ENCODE peak calls at places on chromosomes 7 and 10, in nine cellular contexts. K is hypothalamus, O is adipocyte, Q is T follicular helper cell, B is dorsolateral prefrontal cortex, R is NCI-H2081, C is non-pigmented ciliary epithelial cell, G is skeletal muscle cell, S is COR-L47. D is an unnamed sample.

GRCh38 chr10:44344727-44345126 is 40.2 kb downstream of the CXCL12 start:
- DNase-seq in K (no peak), O (no peak), Q (no peak), B (no peak), R (no peak), C (no peak), G (no peak), S (no peak), D (no peak)

GRCh38 chr7:127447326-127447945 is 54.9 kb upstream of the ZNF800 start:
- DNase-seq in K (no peak), O (peak; percentile 8), Q (no peak), B (no peak), R (peak; percentile 53), C (no peak), G (peak; percentile 15), S (no peak), D (no peak)

GRCh38 chr10:104449402-104449801 is 95.8 kb downstream of the CFAP58 start:
- DNase-seq in K (no peak), O (peak; percentile 44), Q (no peak), B (no peak), R (no peak), C (peak; percentile 28), G (no peak), S (no peak), D (no peak)

GRCh38 chr7:17311952-17312351 is 13.5 kb downstream of the AHR start:
- DNase-seq in K (no peak), O (no peak), Q (no peak), B (no peak), R (no peak), C (no peak), G (no peak), S (no peak), D (no peak)

GRCh38 chr10:24383681-24384106 is 174.8 kb downstream of the KIAA1217 start:
- DNase-seq in K (peak; percentile 7), O (peak; percentile 96), Q (no peak), B (peak; percentile 28), R (peak; percentile 2), C (peak; percentile 99), G (peak; percentile 97), S (peak; percentile 16), D (peak; percentile 100)

GRCh38 chr10:13102002-13102794 is 2.2 kb downstream of the OPTN start:
- DNase-seq in K (no peak), O (peak; percentile 18), Q (no peak), B (no peak), R (no peak), C (no peak), G (peak; percentile 15), S (no peak), D (no peak)

GRCh38 chr10:75508814-75509306 is 77.4 kb downstream of the LRMDA start:
- DNase-seq in K (no peak), O (no peak), Q (no peak), B (no peak), R (peak; percentile 58), C (no peak), G (no peak), S (no peak), D (no peak)

GRCh38 chr10:14723052-14723689 is 51.5 kb downstream of the FAM107B start:
- DNase-seq in K (no peak), O (no peak), Q (peak; percentile 13), B (no peak), R (no peak), C (no peak), G (no peak), S (no peak), D (no peak)

GRCh38 chr10:24908793-24909423 is 43.5 kb downstream of the PRTFDC1 start:
- DNase-seq in K (no peak), O (peak; percentile 61), Q (no peak), B (no peak), R (no peak), C (no peak), G (no peak), S (no peak), D (no peak)

GRCh38 chr10:17453377-17454091 is 861 bp downstream of the ST8SIA6 start:
- DNase-seq in K (no peak), O (peak; percentile 72), Q (peak; percentile 4), B (peak; percentile 22), R (peak; percentile 40), C (no peak), G (no peak), S (no peak), D (no peak)

GRCh38 chr10:21926949-21927348 is 76.6 kb downstream of the DNAJC1 start:
- DNase-seq in K (no peak), O (peak; percentile 96), Q (no peak), B (no peak), R (no peak), C (peak; percentile 96), G (peak; percentile 89), S (no peak), D (peak; percentile 97)

GRCh38 chr7:51014811-51015210 is 232.1 kb upstream of the GRB10 start:
- DNase-seq in K (no peak), O (no peak), Q (no peak), B (no peak), R (no peak), C (no peak), G (no peak), S (no peak), D (no peak)

GRCh38 chr10:60604356-60604755 is 173.9 kb upstream of the CDK1 start:
- DNase-seq in K (no peak), O (no peak), Q (no peak), B (no peak), R (no peak), C (no peak), G (no peak), S (no peak), D (no peak)

GRCh38 chr7:140005754-140006503 is 56.8 kb downstream of the PARP12 start:
- DNase-seq in K (no peak), O (peak; percentile 9), Q (no peak), B (no peak), R (no peak), C (no peak), G (no peak), S (no peak), D (no peak)

GRCh38 chr7:22187691-22188348 is 169.1 kb downstream of the RAPGEF5 start:
- DNase-seq in K (no peak), O (no peak), Q (no peak), B (no peak), R (no peak), C (no peak), G (no peak), S (no peak), D (no peak)

GRCh38 chr10:100725041-100725440 is 20.3 kb upstream of the PAX2 start:
- DNase-seq in K (no peak), O (no peak), Q (no peak), B (no peak), R (no peak), C (peak; percentile 0), G (no peak), S (no peak), D (no peak)

GRCh38 chr7:144786522-144786921 is 49.3 kb downstream of the TPK1 start:
- DNase-seq in K (no peak), O (no peak), Q (no peak), B (no peak), R (no peak), C (no peak), G (no peak), S (no peak), D (no peak)

GRCh38 chr10:18222870-18223269 is 82.6 kb downstream of the CACNB2 start:
- DNase-seq in K (no peak), O (no peak), Q (no peak), B (no peak), R (no peak), C (no peak), G (no peak), S (no peak), D (no peak)

GRCh38 chr10:105138287-105138854 is 497.3 kb downstream of the SORCS3 start:
- DNase-seq in K (no peak), O (no peak), Q (no peak), B (no peak), R (no peak), C (no peak), G (no peak), S (no peak), D (no peak)

GRCh38 chr10:3452683-3453388 is 280.3 kb upstream of the PITRM1 start:
- DNase-seq in K (no peak), O (peak; percentile 92), Q (no peak), B (no peak), R (no peak), C (peak; percentile 84), G (peak; percentile 93), S (no peak), D (no peak)

GRCh38 chr7:43249808-43250145 is 137.3 kb downstream of the HECW1 start:
- DNase-seq in K (no peak), O (no peak), Q (no peak), B (no peak), R (no peak), C (no peak), G (no peak), S (no peak), D (no peak)

GRCh38 chr7:6709808-6710207 is 3.1 kb upstream of the ZNF12 start:
- DNase-seq in K (no peak), O (no peak), Q (no peak), B (no peak), R (peak; percentile 12), C (no peak), G (no peak), S (peak; percentile 20), D (no peak)

GRCh38 chr10:132419631-132420468 is 22.9 kb downstream of the PWWP2B start:
- DNase-seq in K (no peak), O (no peak), Q (no peak), B (no peak), R (no peak), C (no peak), G (no peak), S (no peak), D (no peak)

GRCh38 chr7:108581655-108582491 is 12.2 kb downstream of the DNAJB9 start:
- DNase-seq in K (no peak), O (no peak), Q (no peak), B (no peak), R (no peak), C (no peak), G (no peak), S (no peak), D (peak; percentile 12)

GRCh38 chr7:11212816-11213215 is 239.1 kb downstream of the PHF14 start:
- DNase-seq in K (no peak), O (peak; percentile 66), Q (no peak), B (no peak), R (no peak), C (no peak), G (no peak), S (peak; percentile 77), D (peak; percentile 60)

GRCh38 chr10:128186959-128187787 is 61.0 kb upstream of the MKI67 start:
- DNase-seq in K (peak; percentile 9), O (no peak), Q (no peak), B (no peak), R (no peak), C (no peak), G (no peak), S (no peak), D (no peak)

GRCh38 chr10:3429651-3430050 is 257.1 kb upstream of the PITRM1 start:
- DNase-seq in K (no peak), O (no peak), Q (no peak), B (no peak), R (no peak), C (no peak), G (no peak), S (no peak), D (no peak)

GRCh38 chr10:96305019-96305418 is 785 bp downstream of the DNTT start:
- DNase-seq in K (no peak), O (no peak), Q (no peak), B (no peak), R (no peak), C (no peak), G (no peak), S (no peak), D (no peak)

GRCh38 chr7:7491044-7491443 is 44.6 kb downstream of the COL28A1 start:
- DNase-seq in K (no peak), O (no peak), Q (no peak), B (no peak), R (no peak), C (no peak), G (no peak), S (no peak), D (no peak)

GRCh38 chr7:33643497-33643896 is 261.8 kb upstream of the BMPER start:
- DNase-seq in K (no peak), O (no peak), Q (no peak), B (no peak), R (no peak), C (no peak), G (no peak), S (no peak), D (no peak)

GRCh38 chr10:22988581-22989360 is 60.9 kb downstream of the ARMC3 start:
- DNase-seq in K (peak; percentile 34), O (peak; percentile 90), Q (peak; percentile 52), B (peak; percentile 45), R (peak; percentile 63), C (peak; percentile 18), G (no peak), S (no peak), D (peak; percentile 43)

D was measured in astrocyte of the cerebellum.